ENCODE peak calls at places on chromosome 12, in nine cellular contexts. One of them, this sample, is unnamed.

GRCh38 chr12:11822071-11822818 is 172.8 kb downstream of the ETV6 start:
- DNase-seq in suprapubic skin: no peak
- DNase-seq in sigmoid colon: no peak
- DNase-seq in H1: no peak
- DNase-seq in GM12878: peak
- DNase-seq in A549: no peak
- DNase-seq in transverse colon: peak
- DNase-seq in tibial nerve: no peak
- DNase-seq in ovary: no peak
- DNase-seq in this sample: peak

GRCh38 chr12:23771230-23771949 is 178.1 kb downstream of the SOX5 start:
- DNase-seq in transverse colon: no peak
- DNase-seq in sigmoid colon: peak
- DNase-seq in H1: no peak
- DNase-seq in suprapubic skin: no peak
- DNase-seq in GM12878: no peak
- DNase-seq in tibial nerve: peak
- DNase-seq in A549: no peak
- DNase-seq in ovary: no peak
- DNase-seq in this sample: no peak

GRCh38 chr12:117447665-117448366 is 86.4 kb upstream of the NOS1 start:
- DNase-seq in A549: no peak
- DNase-seq in transverse colon: peak
- DNase-seq in suprapubic skin: no peak
- DNase-seq in H1: no peak
- DNase-seq in sigmoid colon: no peak
- DNase-seq in GM12878: no peak
- DNase-seq in ovary: no peak
- DNase-seq in tibial nerve: no peak
- DNase-seq in this sample: no peak

GRCh38 chr12:110993425-110993824 is 73.0 kb upstream of the MYL2 start:
- DNase-seq in suprapubic skin: peak
- DNase-seq in H1: no peak
- DNase-seq in transverse colon: no peak
- DNase-seq in GM12878: no peak
- DNase-seq in ovary: no peak
- DNase-seq in tibial nerve: no peak
- DNase-seq in A549: peak
- DNase-seq in sigmoid colon: no peak
- DNase-seq in this sample: no peak

GRCh38 chr12:121513464-121514183 is 67.2 kb downstream of the KDM2B start:
- DNase-seq in GM12878: no peak
- DNase-seq in transverse colon: peak
- DNase-seq in A549: peak
- DNase-seq in H1: peak
- DNase-seq in tibial nerve: no peak
- DNase-seq in sigmoid colon: no peak
- DNase-seq in ovary: no peak
- DNase-seq in suprapubic skin: no peak
- DNase-seq in this sample: peak

GRCh38 chr12:118611770-118612169 is 235.4 kb downstream of the SUDS3 start:
- DNase-seq in H1: no peak
- DNase-seq in sigmoid colon: no peak
- DNase-seq in transverse colon: no peak
- DNase-seq in ovary: no peak
- DNase-seq in A549: no peak
- DNase-seq in suprapubic skin: no peak
- DNase-seq in tibial nerve: no peak
- DNase-seq in GM12878: no peak
- DNase-seq in this sample: no peak

GRCh38 chr12:124497658-124498057 is 69.8 kb downstream of the NCOR2 start:
- DNase-seq in sigmoid colon: peak
- DNase-seq in A549: no peak
- DNase-seq in H1: no peak
- DNase-seq in tibial nerve: peak
- DNase-seq in transverse colon: no peak
- DNase-seq in suprapubic skin: peak
- DNase-seq in GM12878: no peak
- DNase-seq in ovary: no peak
- DNase-seq in this sample: no peak

GRCh38 chr12:116454950-116455447 is 104.2 kb upstream of the MAP1LC3B2 start:
- DNase-seq in suprapubic skin: no peak
- DNase-seq in sigmoid colon: no peak
- DNase-seq in A549: peak
- DNase-seq in transverse colon: no peak
- DNase-seq in H1: no peak
- DNase-seq in GM12878: no peak
- DNase-seq in ovary: no peak
- DNase-seq in tibial nerve: no peak
- DNase-seq in this sample: no peak

GRCh38 chr12:122022393-122023338 is 982 bp downstream of the BCL7A start:
- DNase-seq in suprapubic skin: no peak
- DNase-seq in A549: no peak
- DNase-seq in transverse colon: no peak
- DNase-seq in GM12878: no peak
- DNase-seq in sigmoid colon: no peak
- DNase-seq in ovary: peak
- DNase-seq in tibial nerve: no peak
- DNase-seq in H1: no peak
- DNase-seq in this sample: peak

GRCh38 chr12:89153341-89153740 is 199.0 kb downstream of the DUSP6 start:
- DNase-seq in transverse colon: no peak
- DNase-seq in tibial nerve: no peak
- DNase-seq in suprapubic skin: no peak
- DNase-seq in A549: no peak
- DNase-seq in GM12878: no peak
- DNase-seq in H1: no peak
- DNase-seq in sigmoid colon: no peak
- DNase-seq in ovary: no peak
- DNase-seq in this sample: no peak
- TF ChIP-seq EP300 in transverse colon: no peak
- TF ChIP-seq EP300 in tibial nerve: no peak
- TF ChIP-seq EP300 in suprapubic skin: no peak
- TF ChIP-seq EP300 in A549: no peak
- TF ChIP-seq EP300 in GM12878: no peak
- TF ChIP-seq EP300 in H1: no peak
- TF ChIP-seq EP300 in sigmoid colon: no peak
- TF ChIP-seq EP300 in ovary: no peak
- TF ChIP-seq EP300 in this sample: no peak

GRCh38 chr12:131274061-131274460 is 320.4 kb downstream of the ADGRD1 start:
- DNase-seq in ovary: no peak
- DNase-seq in A549: no peak
- DNase-seq in H1: no peak
- DNase-seq in transverse colon: no peak
- DNase-seq in GM12878: no peak
- DNase-seq in tibial nerve: no peak
- DNase-seq in suprapubic skin: no peak
- DNase-seq in sigmoid colon: no peak
- DNase-seq in this sample: no peak
- TF ChIP-seq EP300 in ovary: no peak
- TF ChIP-seq EP300 in A549: no peak
- TF ChIP-seq EP300 in H1: no peak
- TF ChIP-seq EP300 in transverse colon: no peak
- TF ChIP-seq EP300 in GM12878: no peak
- TF ChIP-seq EP300 in tibial nerve: no peak
- TF ChIP-seq EP300 in suprapubic skin: no peak
- TF ChIP-seq EP300 in sigmoid colon: no peak
- TF ChIP-seq EP300 in this sample: no peak

DNA sequence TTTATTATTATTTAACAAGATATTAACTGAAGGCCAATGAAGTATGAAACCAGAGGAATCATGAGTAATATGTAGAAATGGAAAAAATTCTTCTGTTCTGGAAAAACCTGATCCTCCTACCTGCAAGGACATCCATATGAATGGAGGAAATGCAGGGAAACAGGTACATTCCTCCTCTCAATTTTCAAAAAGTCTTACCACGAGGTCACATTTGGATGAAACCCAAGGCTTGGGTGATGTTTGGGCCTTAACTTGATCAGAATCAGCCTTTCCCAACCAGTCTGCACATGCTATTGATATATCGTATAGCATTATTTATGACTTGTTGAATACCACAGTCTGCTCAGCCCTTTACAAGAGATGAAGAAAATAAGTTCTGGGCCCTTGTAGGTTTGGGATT is 166.9 kb upstream of the TBX3 start:
- DNase-seq in suprapubic skin: no peak
- DNase-seq in sigmoid colon: no peak
- DNase-seq in H1: no peak
- DNase-seq in transverse colon: no peak
- DNase-seq in tibial nerve: no peak
- DNase-seq in ovary: no peak
- DNase-seq in A549: no peak
- DNase-seq in GM12878: no peak
- DNase-seq in this sample: no peak
- TF ChIP-seq EP300 in suprapubic skin: no peak
- TF ChIP-seq EP300 in sigmoid colon: no peak
- TF ChIP-seq EP300 in H1: no peak
- TF ChIP-seq EP300 in transverse colon: no peak
- TF ChIP-seq EP300 in tibial nerve: no peak
- TF ChIP-seq EP300 in ovary: no peak
- TF ChIP-seq EP300 in A549: no peak
- TF ChIP-seq EP300 in GM12878: no peak
- TF ChIP-seq EP300 in this sample: no peak

GRCh38 chr12:105041186-105041585 is 43.1 kb downstream of the ALDH1L2 start:
- DNase-seq in tibial nerve: peak
- DNase-seq in GM12878: no peak
- DNase-seq in A549: no peak
- DNase-seq in H1: no peak
- DNase-seq in transverse colon: no peak
- DNase-seq in ovary: no peak
- DNase-seq in sigmoid colon: no peak
- DNase-seq in suprapubic skin: no peak
- DNase-seq in this sample: no peak
- TF ChIP-seq EP300 in tibial nerve: no peak
- TF ChIP-seq EP300 in GM12878: no peak
- TF ChIP-seq EP300 in A549: no peak
- TF ChIP-seq EP300 in H1: no peak
- TF ChIP-seq EP300 in transverse colon: no peak
- TF ChIP-seq EP300 in ovary: no peak
- TF ChIP-seq EP300 in sigmoid colon: no peak
- TF ChIP-seq EP300 in suprapubic skin: no peak
- TF ChIP-seq EP300 in this sample: no peak

This sample was measured in stomach.